ENCODE peak calls at places on chromosomes 4 and X, in eight cellular contexts. One of them, this sample, is unnamed.

GRCh38 chr4:86977621-86978184 is 42.9 kb downstream of the AFF1 start:
- ATAC-seq in DND-41: no peak
- ATAC-seq in left colon: peak
- ATAC-seq in HepG2: peak
- ATAC-seq in T-cell: peak
- ATAC-seq in activated CD8-positive, alpha-beta T cell treated with anti-CD3 and anti-CD28 coated beads, Interleukin-2, amount 10 ng/mL, durations not matched to agents 7 days and 5 days: peak
- ATAC-seq in RWPE2: peak
- ATAC-seq in activated CD4-positive, CD25-positive, alpha-beta regulatory T cell treated with anti-CD3 and anti-CD28 coated beads, Interleukin-2, amount 50 U/mL, for 24 hours: peak
- ATAC-seq in this sample: peak

GRCh38 chr4:98275129-98275528 is 13.9 kb downstream of the RAP1GDS1 start:
- ATAC-seq in DND-41: peak
- ATAC-seq in HepG2: no peak
- ATAC-seq in activated CD4-positive, CD25-positive, alpha-beta regulatory T cell treated with anti-CD3 and anti-CD28 coated beads, Interleukin-2, amount 50 U/mL, for 24 hours: peak
- ATAC-seq in RWPE2: no peak
- ATAC-seq in left colon: peak
- ATAC-seq in T-cell: no peak
- ATAC-seq in activated CD8-positive, alpha-beta T cell treated with anti-CD3 and anti-CD28 coated beads, Interleukin-2, amount 10 ng/mL, durations not matched to agents 7 days and 5 days: no peak
- ATAC-seq in this sample: no peak

GRCh38 chr4:155353923-155354540 is 22.7 kb downstream of the MAP9 start:
- ATAC-seq in HepG2: peak
- ATAC-seq in RWPE2: peak
- ATAC-seq in T-cell: no peak
- ATAC-seq in activated CD4-positive, CD25-positive, alpha-beta regulatory T cell treated with anti-CD3 and anti-CD28 coated beads, Interleukin-2, amount 50 U/mL, for 24 hours: peak
- ATAC-seq in activated CD8-positive, alpha-beta T cell treated with anti-CD3 and anti-CD28 coated beads, Interleukin-2, amount 10 ng/mL, durations not matched to agents 7 days and 5 days: no peak
- ATAC-seq in left colon: peak
- ATAC-seq in DND-41: peak
- ATAC-seq in this sample: peak

GRCh38 chrX:149462849-149463248 is 42.3 kb downstream of the IDS start:
- ATAC-seq in DND-41: no peak
- ATAC-seq in left colon: no peak
- ATAC-seq in activated CD8-positive, alpha-beta T cell treated with anti-CD3 and anti-CD28 coated beads, Interleukin-2, amount 10 ng/mL, durations not matched to agents 7 days and 5 days: no peak
- ATAC-seq in activated CD4-positive, CD25-positive, alpha-beta regulatory T cell treated with anti-CD3 and anti-CD28 coated beads, Interleukin-2, amount 50 U/mL, for 24 hours: no peak
- ATAC-seq in HepG2: no peak
- ATAC-seq in RWPE2: no peak
- ATAC-seq in T-cell: no peak
- ATAC-seq in this sample: no peak

GRCh38 chrX:123773258-123773978 is 40.6 kb upstream of the THOC2 start:
- ATAC-seq in activated CD8-positive, alpha-beta T cell treated with anti-CD3 and anti-CD28 coated beads, Interleukin-2, amount 10 ng/mL, durations not matched to agents 7 days and 5 days: no peak
- ATAC-seq in left colon: no peak
- ATAC-seq in HepG2: peak
- ATAC-seq in activated CD4-positive, CD25-positive, alpha-beta regulatory T cell treated with anti-CD3 and anti-CD28 coated beads, Interleukin-2, amount 50 U/mL, for 24 hours: no peak
- ATAC-seq in RWPE2: no peak
- ATAC-seq in DND-41: no peak
- ATAC-seq in T-cell: no peak
- ATAC-seq in this sample: no peak

GRCh38 chr4:41361831-41362646 is 105.3 kb downstream of the UCHL1 start:
- ATAC-seq in RWPE2: peak
- ATAC-seq in HepG2: no peak
- ATAC-seq in activated CD8-positive, alpha-beta T cell treated with anti-CD3 and anti-CD28 coated beads, Interleukin-2, amount 10 ng/mL, durations not matched to agents 7 days and 5 days: no peak
- ATAC-seq in left colon: peak
- ATAC-seq in DND-41: no peak
- ATAC-seq in T-cell: no peak
- ATAC-seq in activated CD4-positive, CD25-positive, alpha-beta regulatory T cell treated with anti-CD3 and anti-CD28 coated beads, Interleukin-2, amount 50 U/mL, for 24 hours: no peak
- ATAC-seq in this sample: peak

GRCh38 chr4:3276961-3277360 is 15.9 kb upstream of the RGS12 start:
- ATAC-seq in RWPE2: no peak
- ATAC-seq in DND-41: no peak
- ATAC-seq in T-cell: no peak
- ATAC-seq in activated CD4-positive, CD25-positive, alpha-beta regulatory T cell treated with anti-CD3 and anti-CD28 coated beads, Interleukin-2, amount 50 U/mL, for 24 hours: no peak
- ATAC-seq in HepG2: no peak
- ATAC-seq in left colon: no peak
- ATAC-seq in activated CD8-positive, alpha-beta T cell treated with anti-CD3 and anti-CD28 coated beads, Interleukin-2, amount 10 ng/mL, durations not matched to agents 7 days and 5 days: no peak
- ATAC-seq in this sample: no peak

GRCh38 chr4:71275004-71275403 is 63.8 kb upstream of the SLC4A4 start:
- ATAC-seq in activated CD8-positive, alpha-beta T cell treated with anti-CD3 and anti-CD28 coated beads, Interleukin-2, amount 10 ng/mL, durations not matched to agents 7 days and 5 days: no peak
- ATAC-seq in HepG2: no peak
- ATAC-seq in T-cell: no peak
- ATAC-seq in left colon: peak
- ATAC-seq in activated CD4-positive, CD25-positive, alpha-beta regulatory T cell treated with anti-CD3 and anti-CD28 coated beads, Interleukin-2, amount 50 U/mL, for 24 hours: no peak
- ATAC-seq in RWPE2: no peak
- ATAC-seq in DND-41: peak
- ATAC-seq in this sample: no peak

GRCh38 chr4:182625193-182625592 is 292.0 kb downstream of the DCTD start:
- ATAC-seq in T-cell: no peak
- ATAC-seq in HepG2: no peak
- ATAC-seq in activated CD4-positive, CD25-positive, alpha-beta regulatory T cell treated with anti-CD3 and anti-CD28 coated beads, Interleukin-2, amount 50 U/mL, for 24 hours: no peak
- ATAC-seq in RWPE2: no peak
- ATAC-seq in left colon: no peak
- ATAC-seq in activated CD8-positive, alpha-beta T cell treated with anti-CD3 and anti-CD28 coated beads, Interleukin-2, amount 10 ng/mL, durations not matched to agents 7 days and 5 days: no peak
- ATAC-seq in DND-41: no peak
- ATAC-seq in this sample: no peak

GRCh38 chr4:113960684-113961321 is 18.6 kb downstream of the ARSJ start:
- ATAC-seq in RWPE2: peak
- ATAC-seq in activated CD8-positive, alpha-beta T cell treated with anti-CD3 and anti-CD28 coated beads, Interleukin-2, amount 10 ng/mL, durations not matched to agents 7 days and 5 days: no peak
- ATAC-seq in HepG2: no peak
- ATAC-seq in activated CD4-positive, CD25-positive, alpha-beta regulatory T cell treated with anti-CD3 and anti-CD28 coated beads, Interleukin-2, amount 50 U/mL, for 24 hours: no peak
- ATAC-seq in left colon: peak
- ATAC-seq in DND-41: no peak
- ATAC-seq in T-cell: no peak
- ATAC-seq in this sample: no peak

GRCh38 chr4:88204882-88205281 is 46.4 kb upstream of the ABCG2 start:
- ATAC-seq in DND-41: no peak
- ATAC-seq in HepG2: no peak
- ATAC-seq in RWPE2: no peak
- ATAC-seq in activated CD8-positive, alpha-beta T cell treated with anti-CD3 and anti-CD28 coated beads, Interleukin-2, amount 10 ng/mL, durations not matched to agents 7 days and 5 days: no peak
- ATAC-seq in T-cell: no peak
- ATAC-seq in left colon: peak
- ATAC-seq in activated CD4-positive, CD25-positive, alpha-beta regulatory T cell treated with anti-CD3 and anti-CD28 coated beads, Interleukin-2, amount 50 U/mL, for 24 hours: no peak
- ATAC-seq in this sample: peak

GRCh38 chr4:13159041-13159620 is 325.0 kb downstream of the RAB28 start:
- ATAC-seq in activated CD8-positive, alpha-beta T cell treated with anti-CD3 and anti-CD28 coated beads, Interleukin-2, amount 10 ng/mL, durations not matched to agents 7 days and 5 days: no peak
- ATAC-seq in T-cell: no peak
- ATAC-seq in HepG2: peak
- ATAC-seq in activated CD4-positive, CD25-positive, alpha-beta regulatory T cell treated with anti-CD3 and anti-CD28 coated beads, Interleukin-2, amount 50 U/mL, for 24 hours: no peak
- ATAC-seq in left colon: no peak
- ATAC-seq in RWPE2: no peak
- ATAC-seq in DND-41: no peak
- ATAC-seq in this sample: no peak

GRCh38 chr4:7811536-7812190 is 128.0 kb downstream of the AFAP1 start:
- ATAC-seq in T-cell: no peak
- ATAC-seq in left colon: peak
- ATAC-seq in activated CD4-positive, CD25-positive, alpha-beta regulatory T cell treated with anti-CD3 and anti-CD28 coated beads, Interleukin-2, amount 50 U/mL, for 24 hours: no peak
- ATAC-seq in DND-41: no peak
- ATAC-seq in RWPE2: no peak
- ATAC-seq in activated CD8-positive, alpha-beta T cell treated with anti-CD3 and anti-CD28 coated beads, Interleukin-2, amount 10 ng/mL, durations not matched to agents 7 days and 5 days: no peak
- ATAC-seq in HepG2: no peak
- ATAC-seq in this sample: no peak

GRCh38 chr4:114698256-114698655 is 99.6 kb downstream of the UGT8 start:
- ATAC-seq in RWPE2: no peak
- ATAC-seq in left colon: no peak
- ATAC-seq in activated CD8-positive, alpha-beta T cell treated with anti-CD3 and anti-CD28 coated beads, Interleukin-2, amount 10 ng/mL, durations not matched to agents 7 days and 5 days: no peak
- ATAC-seq in DND-41: no peak
- ATAC-seq in activated CD4-positive, CD25-positive, alpha-beta regulatory T cell treated with anti-CD3 and anti-CD28 coated beads, Interleukin-2, amount 50 U/mL, for 24 hours: no peak
- ATAC-seq in T-cell: no peak
- ATAC-seq in HepG2: no peak
- ATAC-seq in this sample: no peak

GRCh38 chr4:177482367-177482766 is 40.1 kb upstream of the AGA start:
- ATAC-seq in DND-41: no peak
- ATAC-seq in activated CD4-positive, CD25-positive, alpha-beta regulatory T cell treated with anti-CD3 and anti-CD28 coated beads, Interleukin-2, amount 50 U/mL, for 24 hours: no peak
- ATAC-seq in T-cell: no peak
- ATAC-seq in left colon: no peak
- ATAC-seq in HepG2: no peak
- ATAC-seq in activated CD8-positive, alpha-beta T cell treated with anti-CD3 and anti-CD28 coated beads, Interleukin-2, amount 10 ng/mL, durations not matched to agents 7 days and 5 days: no peak
- ATAC-seq in RWPE2: no peak
- ATAC-seq in this sample: peak

GRCh38 chr4:87502580-87503238 is 26.5 kb downstream of the SPARCL1 start:
- ATAC-seq in RWPE2: no peak
- ATAC-seq in left colon: no peak
- ATAC-seq in HepG2: no peak
- ATAC-seq in T-cell: no peak
- ATAC-seq in activated CD8-positive, alpha-beta T cell treated with anti-CD3 and anti-CD28 coated beads, Interleukin-2, amount 10 ng/mL, durations not matched to agents 7 days and 5 days: no peak
- ATAC-seq in DND-41: no peak
- ATAC-seq in activated CD4-positive, CD25-positive, alpha-beta regulatory T cell treated with anti-CD3 and anti-CD28 coated beads, Interleukin-2, amount 50 U/mL, for 24 hours: no peak
- ATAC-seq in this sample: peak

GRCh38 chrX:39487166-39488006 is 610.4 kb downstream of the BCOR start:
- ATAC-seq in RWPE2: no peak
- ATAC-seq in left colon: no peak
- ATAC-seq in DND-41: no peak
- ATAC-seq in T-cell: no peak
- ATAC-seq in activated CD4-positive, CD25-positive, alpha-beta regulatory T cell treated with anti-CD3 and anti-CD28 coated beads, Interleukin-2, amount 50 U/mL, for 24 hours: no peak
- ATAC-seq in activated CD8-positive, alpha-beta T cell treated with anti-CD3 and anti-CD28 coated beads, Interleukin-2, amount 10 ng/mL, durations not matched to agents 7 days and 5 days: no peak
- ATAC-seq in HepG2: no peak
- ATAC-seq in this sample: no peak

GRCh38 chr4:41430796-41431195 is 107.2 kb upstream of the LIMCH1 start:
- ATAC-seq in RWPE2: no peak
- ATAC-seq in left colon: no peak
- ATAC-seq in activated CD8-positive, alpha-beta T cell treated with anti-CD3 and anti-CD28 coated beads, Interleukin-2, amount 10 ng/mL, durations not matched to agents 7 days and 5 days: no peak
- ATAC-seq in T-cell: no peak
- ATAC-seq in activated CD4-positive, CD25-positive, alpha-beta regulatory T cell treated with anti-CD3 and anti-CD28 coated beads, Interleukin-2, amount 50 U/mL, for 24 hours: no peak
- ATAC-seq in HepG2: no peak
- ATAC-seq in DND-41: no peak
- ATAC-seq in this sample: no peak

This sample was measured in esophagus mucosa.